ENCODE peak calls at places on chromosomes 6 and 20, in ten cellular contexts. D is IMR-90; T is astrocyte; M is NCI-H1436; X is stimulated activated naive B cell treated with anti-CD40 and anti-IgM and Interleukin-4, amounts not matched to agents 10 μg/mL and 1 μg/mL and 100 μg/mL, for 72 hours; G is RKO; F is kidney tubule cell; U is RWPE1; S is neural crest cell; H is posterior cingulate gyrus. B is an unnamed sample.

GRCh38 chr6:77456531-77457248 is 6.6 kb downstream of the HTR1B start:
- DNase-seq in D (peak; percentile 100), T (peak; percentile 99), M (no peak), X (no peak), G (peak; percentile 90), F (peak; percentile 77), U (peak; percentile 85), S (no peak), H (no peak), B (no peak)

GRCh38 chr6:72954736-72955135 is 270.6 kb downstream of the KHDC1L start:
- DNase-seq in D (no peak), T (peak; percentile 53), M (no peak), X (no peak), G (no peak), F (no peak), U (no peak), S (no peak), H (no peak), B (no peak)

GRCh38 chr6:148883270-148883669 is 136.4 kb downstream of the UST start:
- DNase-seq in D (no peak), T (no peak), M (no peak), X (no peak), G (no peak), F (no peak), U (no peak), S (no peak), H (no peak), B (no peak)

GRCh38 chr6:55293116-55293515 is 34.2 kb upstream of the GFRAL start:
- DNase-seq in D (peak; percentile 31), T (no peak), M (no peak), X (no peak), G (peak; percentile 37), F (peak; percentile 8), U (peak; percentile 3), S (no peak), H (no peak), B (peak; percentile 25)

GRCh38 chr6:141607956-141608355 is 524.8 kb upstream of the GJE1 start:
- DNase-seq in D (peak; percentile 10), T (no peak), M (no peak), X (no peak), G (no peak), F (peak; percentile 8), U (no peak), S (no peak), H (no peak), B (no peak)

GRCh38 chr6:140897804-140898573 is 1234.7 kb upstream of the GJE1 start:
- DNase-seq in D (no peak), T (no peak), M (no peak), X (no peak), G (no peak), F (no peak), U (peak; percentile 5), S (no peak), H (no peak), B (peak; percentile 37)

GRCh38 chr6:107712523-107713213 is 111.4 kb downstream of the SCML4 start:
- DNase-seq in D (peak; percentile 86), T (peak; percentile 55), M (no peak), X (peak; percentile 5), G (no peak), F (peak; percentile 42), U (peak; percentile 34), S (no peak), H (no peak), B (peak; percentile 28)

GRCh38 chr6:107118976-107119375 is 3.7 kb upstream of the BEND3 start:
- DNase-seq in D (no peak), T (no peak), M (peak; percentile 35), X (no peak), G (no peak), F (no peak), U (no peak), S (no peak), H (no peak), B (peak; percentile 23)

GRCh38 chr6:3844097-3844463 is 5.1 kb upstream of the FAM50B start:
- DNase-seq in D (peak; percentile 82), T (peak; percentile 78), M (no peak), X (no peak), G (no peak), F (peak; percentile 43), U (peak; percentile 72), S (no peak), H (no peak), B (no peak)

GRCh38 chr20:58374906-58375760 is 13.9 kb upstream of the VAPB start:
- DNase-seq in D (peak; percentile 68), T (peak; percentile 60), M (no peak), X (no peak), G (no peak), F (no peak), U (no peak), S (no peak), H (no peak), B (no peak)

GRCh38 chr6:1993049-1993448 is 252.4 kb downstream of the GMDS start:
- DNase-seq in D (peak; percentile 85), T (peak; percentile 38), M (no peak), X (no peak), G (no peak), F (peak; percentile 79), U (no peak), S (no peak), H (no peak), B (no peak)

GRCh38 chr20:24736131-24736843 is 212.8 kb upstream of the CST7 start:
- DNase-seq in D (peak; percentile 29), T (peak; percentile 46), M (no peak), X (no peak), G (no peak), F (no peak), U (no peak), S (no peak), H (no peak), B (no peak)

GRCh38 chr6:11341867-11342266 is 109.4 kb upstream of the NEDD9 start:
- DNase-seq in D (peak; percentile 52), T (peak; percentile 41), M (no peak), X (no peak), G (no peak), F (peak; percentile 37), U (peak; percentile 26), S (no peak), H (no peak), B (no peak)

GRCh38 chr6:93679836-93680235 is 260.5 kb upstream of the EPHA7 start:
- DNase-seq in D (no peak), T (no peak), M (no peak), X (no peak), G (no peak), F (peak; percentile 18), U (no peak), S (no peak), H (no peak), B (no peak)

GRCh38 chr6:11473008-11473740 is 64.4 kb upstream of the TMEM170B start:
- DNase-seq in D (no peak), T (no peak), M (no peak), X (no peak), G (no peak), F (peak; percentile 35), U (no peak), S (no peak), H (no peak), B (no peak)

GRCh38 chr6:130993292-130993765 is 69.7 kb downstream of the EPB41L2 start:
- DNase-seq in D (no peak), T (no peak), M (no peak), X (no peak), G (no peak), F (peak; percentile 33), U (no peak), S (no peak), H (no peak), B (no peak)

GRCh38 chr20:45484676-45485075 is 15.1 kb downstream of the WFDC2 start:
- DNase-seq in D (no peak), T (no peak), M (no peak), X (no peak), G (no peak), F (no peak), U (no peak), S (no peak), H (no peak), B (no peak)

GRCh38 chr6:29005183-29005885 is at the start of gene ZNF311:
- DNase-seq in D (peak; percentile 43), T (peak; percentile 52), M (no peak), X (no peak), G (no peak), F (peak; percentile 63), U (peak; percentile 80), S (no peak), H (no peak), B (no peak)

GRCh38 chr6:109523478-109523877 is 40.5 kb upstream of the ZBTB24 start:
- DNase-seq in D (peak; percentile 40), T (peak; percentile 66), M (no peak), X (no peak), G (no peak), F (peak; percentile 16), U (no peak), S (no peak), H (no peak), B (no peak)

GRCh38 chr20:49419785-49420184 is 62.7 kb downstream of the KCNB1 start:
- DNase-seq in D (no peak), T (no peak), M (no peak), X (no peak), G (no peak), F (no peak), U (no peak), S (no peak), H (no peak), B (no peak)

GRCh38 chr20:55456316-55456940 is 548.9 kb downstream of the CBLN4 start:
- DNase-seq in D (no peak), T (no peak), M (no peak), X (no peak), G (peak; percentile 9), F (peak; percentile 77), U (peak; percentile 55), S (no peak), H (no peak), B (no peak)

GRCh38 chr6:151679081-151679480 is 128.4 kb upstream of the ESR1 start:
- DNase-seq in D (peak; percentile 18), T (peak; percentile 44), M (no peak), X (no peak), G (peak; percentile 14), F (no peak), U (no peak), S (no peak), H (no peak), B (no peak)

GRCh38 chr6:30219244-30219643 is 6.0 kb upstream of the TRIM26 start:
- DNase-seq in D (peak; percentile 44), T (no peak), M (peak; percentile 72), X (peak; percentile 40), G (peak; percentile 74), F (peak; percentile 71), U (peak; percentile 29), S (peak; percentile 36), H (no peak), B (peak; percentile 68)

GRCh38 chr20:41336711-41337492 is 3.7 kb upstream of the LPIN3 start:
- DNase-seq in D (no peak), T (no peak), M (no peak), X (no peak), G (no peak), F (no peak), U (no peak), S (no peak), H (no peak), B (no peak)

GRCh38 chr20:41222703-41223102 is 85.4 kb downstream of the PLCG1 start:
- DNase-seq in D (peak; percentile 54), T (no peak), M (no peak), X (no peak), G (no peak), F (no peak), U (no peak), S (no peak), H (no peak), B (no peak)

GRCh38 chr20:23253524-23253923 is 97.1 kb upstream of the NXT1 start:
- DNase-seq in D (no peak), T (no peak), M (no peak), X (no peak), G (no peak), F (no peak), U (no peak), S (no peak), H (no peak), B (no peak)

GRCh38 chr6:168641455-168641854 is 200.5 kb downstream of the SMOC2 start:
- DNase-seq in D (no peak), T (no peak), M (no peak), X (no peak), G (no peak), F (peak; percentile 87), U (peak; percentile 72), S (no peak), H (no peak), B (no peak)

GRCh38 chr6:30154709-30155521 is 6.1 kb downstream of the TRIM10 start:
- DNase-seq in D (peak; percentile 50), T (peak; percentile 69), M (no peak), X (no peak), G (peak; percentile 64), F (peak; percentile 93), U (peak; percentile 91), S (no peak), H (no peak), B (no peak)

B was measured in GM12865.